ENCODE peak calls at places on chromosome 7, in seven cellular contexts. O is NCI-H1092, D is iPS DF 6.9, A is HT1080, Y is neural crest cell, N is cardiac muscle cell, X is fibroblast of lung. P is an unnamed sample.

GRCh38 chr7:91942312-91942711 is 1.6 kb downstream of the AKAP9 start:
- DNase-seq in N (peak; percentile 3), D (no peak), O (no peak), Y (no peak), A (no peak), X (no peak), P (no peak)

GRCh38 chr7:34675749-34676374 is 17.8 kb downstream of the NPSR1 start:
- DNase-seq in X (peak; percentile 6), N (peak; percentile 43), O (peak; percentile 7), A (peak; percentile 21), Y (no peak), D (no peak), P (peak; percentile 3)

GRCh38 chr7:108723343-108723957 is 153.8 kb downstream of the DNAJB9 start:
- DNase-seq in N (peak; percentile 68), D (no peak), Y (peak; percentile 2), A (no peak), O (no peak), X (no peak), P (no peak)

GRCh38 chr7:129494041-129494440 is 8.3 kb upstream of the SMKR1 start:
- DNase-seq in Y (no peak), N (no peak), O (no peak), D (no peak), X (peak; percentile 96), A (peak; percentile 67), P (peak; percentile 94)

GRCh38 chr7:120989571-120990220 is 1.2 kb downstream of the CPED1 start:
- DNase-seq in O (no peak), Y (no peak), X (peak; percentile 50), D (no peak), N (no peak), A (peak; percentile 18), P (no peak)

GRCh38 chr7:135342887-135343286 is 109.2 kb downstream of the STRA8 start:
- DNase-seq in Y (no peak), O (peak; percentile 63), D (no peak), A (no peak), N (no peak), X (no peak), P (no peak)

GRCh38 chr7:65971021-65971420 is 11.0 kb downstream of the GUSB start:
- DNase-seq in Y (no peak), X (no peak), O (no peak), N (no peak), D (no peak), A (no peak), P (no peak)

GRCh38 chr7:70752794-70753241 is 379.1 kb upstream of the GALNT17 start:
- DNase-seq in X (peak; percentile 24), N (no peak), O (no peak), Y (no peak), A (peak; percentile 49), D (no peak), P (peak; percentile 83)

GRCh38 chr7:108442039-108442568 is 14.1 kb downstream of the NRCAM start:
- DNase-seq in N (no peak), O (peak; percentile 74), D (no peak), A (peak; percentile 90), Y (no peak), X (no peak), P (peak; percentile 40)

GRCh38 chr7:1964556-1964912 is 268.2 kb downstream of the MAD1L1 start:
- DNase-seq in D (no peak), O (no peak), A (no peak), N (no peak), Y (no peak), X (no peak), P (no peak)

GRCh38 chr7:45677311-45677900 is 103.2 kb downstream of the ADCY1 start:
- DNase-seq in X (no peak), Y (no peak), O (no peak), N (no peak), D (no peak), A (peak; percentile 8), P (no peak)

GRCh38 chr7:148118371-148118770 is 472.2 kb upstream of the C7orf33 start:
- DNase-seq in O (no peak), X (no peak), A (no peak), N (no peak), Y (no peak), D (no peak), P (no peak)

GRCh38 chr7:93245525-93246432 is 13.6 kb downstream of the VPS50 start:
- DNase-seq in D (no peak), N (peak; percentile 23), X (peak; percentile 58), Y (no peak), A (peak; percentile 8), O (no peak), P (peak; percentile 46)

GRCh38 chr7:20745716-20746115 is 41.0 kb downstream of the SP8 start:
- DNase-seq in A (no peak), D (peak; percentile 7), N (no peak), Y (no peak), O (no peak), X (no peak), P (no peak)

GRCh38 chr7:121578669-121579068 is 182.6 kb upstream of the FAM3C start:
- DNase-seq in A (no peak), D (no peak), X (no peak), N (no peak), Y (no peak), O (no peak), P (no peak)

GRCh38 chr7:133429371-133429770 is 176.5 kb downstream of the EXOC4 start:
- DNase-seq in D (no peak), Y (no peak), O (no peak), N (no peak), A (no peak), X (peak; percentile 53), P (peak; percentile 12)

GRCh38 chr7:48085433-48085791 is 3.7 kb upstream of the UPP1 start:
- DNase-seq in O (no peak), X (no peak), Y (no peak), N (no peak), A (no peak), D (no peak), P (no peak)

GRCh38 chr7:30914611-30915601 is 3.3 kb downstream of the AQP1 start:
- DNase-seq in N (peak; percentile 81), D (no peak), A (peak; percentile 87), X (peak; percentile 43), O (no peak), Y (no peak), P (peak; percentile 79)

GRCh38 chr7:1124816-1125602 is 35.0 kb downstream of the ZFAND2A start:
- DNase-seq in X (peak; percentile 17), D (no peak), Y (no peak), O (no peak), N (no peak), A (no peak), P (peak; percentile 57)

GRCh38 chr7:142711722-142712616 is 37.3 kb upstream of the PRSS1 start:
- DNase-seq in D (no peak), X (peak; percentile 34), O (no peak), Y (no peak), N (peak; percentile 45), A (peak; percentile 65), P (peak; percentile 45)

GRCh38 chr7:130627775-130628174 is 40.8 kb downstream of the COPG2 start:
- DNase-seq in N (no peak), X (no peak), O (no peak), D (no peak), Y (no peak), A (no peak), P (no peak)

GRCh38 chr7:81267508-81267907 is 348.7 kb upstream of the SEMA3C start:
- DNase-seq in Y (no peak), O (no peak), D (no peak), N (no peak), X (no peak), A (peak; percentile 85), P (peak; percentile 97)

GRCh38 chr7:44735403-44736165 is 13.1 kb upstream of the ZMIZ2 start:
- DNase-seq in N (no peak), O (no peak), D (no peak), X (peak; percentile 95), A (peak; percentile 99), Y (no peak), P (peak; percentile 99)

GRCh38 chr7:112938895-112939588 is 147.6 kb downstream of the GPR85 start:
- DNase-seq in O (no peak), N (peak; percentile 81), D (peak; percentile 5), Y (peak; percentile 29), X (peak; percentile 31), A (no peak), P (peak; percentile 12)